ENCODE peak calls at places on chromosomes 3 and 15, in seven cellular contexts. E is NAMALWA; S is endothelial cell; T is stimulated activated CD4-positive, alpha-beta T cell treated with anti-CD3 and anti-CD28 coated beads, Interleukin-4, amount 100 ng/mL, for 1 hour; B is EL; J is esophagus squamous epithelium; Z is psoas muscle. R is an unnamed sample.

GRCh38 chr3:136989781-136990524 is 32.2 kb downstream of the IL20RB start:
- DNase-seq in E (no peak), S (no peak), T (no peak), B (no peak), J (no peak), Z (no peak), R (no peak)

GRCh38 chr3:47324278-47324865 is 41.6 kb downstream of the KLHL18 start:
- DNase-seq in E (peak), S (peak), T (peak), B (peak), J (no peak), Z (peak), R (peak)

GRCh38 chr3:123758081-123758564 is 126.0 kb downstream of the MYLK start:
- DNase-seq in E (peak), S (no peak), T (no peak), B (peak), J (no peak), Z (no peak), R (no peak)

GRCh38 chr3:110397115-110397514 is 674.5 kb upstream of the NECTIN3 start:
- DNase-seq in E (no peak), S (no peak), T (no peak), B (peak), J (no peak), Z (no peak), R (no peak)

GRCh38 chr3:150639262-150639661 is 36.1 kb downstream of the SELENOT start:
- DNase-seq in E (no peak), S (no peak), T (no peak), B (peak), J (no peak), Z (no peak), R (no peak)

GRCh38 chr15:56916825-56917477 is 1.5 kb upstream of the TCF12 start:
- DNase-seq in E (no peak), S (no peak), T (no peak), B (peak), J (no peak), Z (no peak), R (no peak)

GRCh38 chr3:52029053-52029452 is 27.3 kb downstream of the DUSP7 start:
- DNase-seq in E (no peak), S (no peak), T (no peak), B (no peak), J (no peak), Z (no peak), R (no peak)

GRCh38 chr3:189947068-189947467 is 173.6 kb downstream of the P3H2 start:
- DNase-seq in E (no peak), S (no peak), T (no peak), B (no peak), J (no peak), Z (no peak), R (no peak)

GRCh38 chr15:58440181-58440910 is 8.6 kb downstream of the LIPC start:
- DNase-seq in E (no peak), S (no peak), T (no peak), B (peak), J (no peak), Z (no peak), R (no peak)

GRCh38 chr15:84947947-84948830 is 33.5 kb upstream of the PDE8A start:
- DNase-seq in E (no peak), S (no peak), T (no peak), B (peak), J (no peak), Z (peak), R (no peak)

GRCh38 chr3:120773932-120774331 is 31.4 kb downstream of the GTF2E1 start:
- DNase-seq in E (no peak), S (no peak), T (no peak), B (peak), J (no peak), Z (no peak), R (no peak)

GRCh38 chr15:82688691-82689090 is 21.0 kb downstream of the AP3B2 start:
- DNase-seq in E (no peak), S (no peak), T (no peak), B (no peak), J (no peak), Z (no peak), R (no peak)

GRCh38 chr15:58260911-58261267 is 122.7 kb downstream of the AQP9 start:
- DNase-seq in E (no peak), S (no peak), T (no peak), B (peak), J (no peak), Z (peak), R (no peak)

GRCh38 chr3:169387751-169388696 is 275.5 kb downstream of the MECOM start:
- DNase-seq in E (no peak), S (peak), T (no peak), B (peak), J (no peak), Z (peak), R (no peak)

GRCh38 chr15:82074610-82075009 is 28.8 kb upstream of the MEX3B start:
- DNase-seq in E (no peak), S (no peak), T (no peak), B (no peak), J (no peak), Z (no peak), R (no peak)

GRCh38 chr3:13349823-13350222 is 70.3 kb downstream of the NUP210 start:
- DNase-seq in E (no peak), S (no peak), T (no peak), B (no peak), J (no peak), Z (no peak), R (no peak)

GRCh38 chr15:41607033-41607432 is 48.0 kb downstream of the TYRO3 start:
- DNase-seq in E (no peak), S (no peak), T (no peak), B (peak), J (no peak), Z (no peak), R (no peak)

GRCh38 chr3:54433846-54434245 is 311.5 kb downstream of the CACNA2D3 start:
- DNase-seq in E (no peak), S (peak), T (no peak), B (no peak), J (no peak), Z (no peak), R (no peak)

GRCh38 chr15:38074029-38074428 is 139.6 kb downstream of the TMCO5A start:
- DNase-seq in E (no peak), S (no peak), T (no peak), B (peak), J (no peak), Z (no peak), R (no peak)

GRCh38 chr3:136196401-136197158 is 445 bp upstream of the MSL2 start:
- DNase-seq in E (peak), S (peak), T (peak), B (peak), J (peak), Z (peak), R (peak)

GRCh38 chr3:103048371-103048722 is 613.5 kb downstream of the ZPLD1 start:
- DNase-seq in E (no peak), S (no peak), T (no peak), B (no peak), J (no peak), Z (no peak), R (no peak)

GRCh38 chr3:73490453-73491311 is 134.1 kb downstream of the PDZRN3 start:
- DNase-seq in E (no peak), S (no peak), T (no peak), B (peak), J (no peak), Z (peak), R (no peak)

GRCh38 chr15:53447742-53448141 is 311.7 kb downstream of the WDR72 start:
- DNase-seq in E (no peak), S (no peak), T (no peak), B (no peak), J (no peak), Z (no peak), R (no peak)